ENCODE peak calls at places on chromosomes 5 and 9, in ten cellular contexts. X, N, Z, D, U, F, M, K, B and S are unnamed samples.

GRCh38 chr9:34993502-34994428 is 4.2 kb downstream of the DNAJB5 start:
- DNase-seq in X (no peak), N (peak; percentile 70), Z (peak; percentile 35), D (peak; percentile 81), U (no peak), F (no peak), M (peak; percentile 73), K (no peak), B (peak; percentile 76), S (peak; percentile 35)

GRCh38 chr5:143775258-143775657 is 36.7 kb upstream of the HMHB1 start:
- DNase-seq in X (no peak), N (no peak), Z (no peak), D (peak; percentile 87), U (no peak), F (no peak), M (peak; percentile 63), K (peak; percentile 43), B (no peak), S (no peak)

GRCh38 chr5:158640581-158640980 is 459.1 kb downstream of the EBF1 start:
- DNase-seq in X (no peak), N (no peak), Z (no peak), D (peak; percentile 85), U (no peak), F (no peak), M (peak; percentile 31), K (peak; percentile 50), B (no peak), S (no peak)

GRCh38 chr5:126865299-126865698 is 88.4 kb downstream of the LMNB1 start:
- DNase-seq in X (no peak), N (no peak), Z (no peak), D (peak; percentile 90), U (no peak), F (no peak), M (peak; percentile 62), K (no peak), B (no peak), S (no peak)

GRCh38 chr5:120396186-120396585 is 67.9 kb upstream of the PRR16 start:
- DNase-seq in X (no peak), N (no peak), Z (no peak), D (peak; percentile 90), U (no peak), F (no peak), M (peak; percentile 27), K (no peak), B (no peak), S (no peak)

GRCh38 chr5:152688561-152689274 is 283.6 kb upstream of the NMUR2 start:
- DNase-seq in X (no peak), N (no peak), Z (no peak), D (peak; percentile 95), U (no peak), F (no peak), M (peak; percentile 99), K (peak; percentile 51), B (peak; percentile 23), S (no peak)

GRCh38 chr5:133032852-133033742 is 6.7 kb upstream of the ZCCHC10 start:
- DNase-seq in X (no peak), N (no peak), Z (peak; percentile 41), D (no peak), U (no peak), F (no peak), M (peak; percentile 20), K (no peak), B (no peak), S (no peak)

GRCh38 chr5:41636605-41637004 is 126.2 kb upstream of the PLCXD3 start:
- DNase-seq in X (no peak), N (peak; percentile 20), Z (no peak), D (peak; percentile 36), U (no peak), F (peak; percentile 67), M (no peak), K (no peak), B (peak; percentile 35), S (no peak)

GRCh38 chr9:134928796-134929559 is 11.3 kb upstream of the FCN1 start:
- DNase-seq in X (no peak), N (no peak), Z (no peak), D (no peak), U (no peak), F (no peak), M (no peak), K (no peak), B (peak; percentile 45), S (no peak)

GRCh38 chr9:91943876-91944470 is 6.1 kb downstream of the ROR2 start:
- DNase-seq in X (no peak), N (no peak), Z (no peak), D (peak; percentile 72), U (no peak), F (no peak), M (no peak), K (no peak), B (no peak), S (no peak)
- H3K4me3 ChIP-seq in X (no peak overlapping the region), N (no peak overlapping the region), Z (no peak overlapping the region), D (no peak overlapping the region), U (no peak overlapping the region), F (no peak overlapping the region), M (no peak overlapping the region), K (no peak overlapping the region), B (no peak overlapping the region), S (no peak overlapping the region)

GRCh38 chr9:713046-713445 is 128.5 kb upstream of the DMRT1 start:
- DNase-seq in X (no peak), N (no peak), Z (no peak), D (no peak), U (no peak), F (no peak), M (no peak), K (no peak), B (no peak), S (no peak)

GRCh38 chr9:715743-716400 is 125.6 kb upstream of the DMRT1 start:
- DNase-seq in X (no peak), N (no peak), Z (no peak), D (peak; percentile 50), U (no peak), F (no peak), M (peak; percentile 65), K (no peak), B (no peak), S (no peak)

GRCh38 chr9:714675-715074 is 126.8 kb upstream of the DMRT1 start:
- DNase-seq in X (no peak), N (no peak), Z (no peak), D (peak; percentile 19), U (no peak), F (no peak), M (no peak), K (no peak), B (no peak), S (no peak)

GRCh38 chr9:717722-718121 is 123.8 kb upstream of the DMRT1 start:
- DNase-seq in X (no peak), N (no peak), Z (no peak), D (no peak), U (no peak), F (no peak), M (no peak), K (no peak), B (no peak), S (no peak)

GRCh38 chr9:715310-715709 is 126.2 kb upstream of the DMRT1 start:
- DNase-seq in X (no peak), N (no peak), Z (no peak), D (peak; percentile 19), U (no peak), F (no peak), M (peak; percentile 50), K (no peak), B (no peak), S (no peak)
- H3K4me3 ChIP-seq in X (no peak overlapping the region), N (no peak overlapping the region), Z (no peak overlapping the region), D (no peak overlapping the region), U (no peak overlapping the region), F (no peak overlapping the region), M (no peak overlapping the region), K (no peak overlapping the region), B (no peak overlapping the region), S (no peak overlapping the region)

DNA sequence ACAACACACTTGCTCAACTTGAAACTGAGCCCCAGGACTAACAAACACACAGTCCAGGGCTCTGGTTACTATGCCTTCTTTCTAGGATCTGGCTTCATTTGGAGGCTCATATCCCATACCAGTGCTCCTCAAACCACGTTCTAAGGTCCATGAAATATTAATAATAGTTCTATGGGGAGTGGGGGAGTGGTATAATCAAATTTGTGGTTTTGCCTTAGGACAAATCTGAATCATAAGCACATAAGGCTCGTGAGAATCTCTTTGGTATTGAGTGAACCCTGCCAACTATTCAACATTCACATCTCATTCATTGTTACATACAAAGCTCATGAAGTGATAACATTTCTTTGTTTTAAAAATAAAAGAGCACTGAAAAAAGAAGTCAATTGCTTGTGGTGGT is 55.1 kb downstream of the NFIB start:
- DNase-seq in X (no peak), N (no peak), Z (no peak), D (peak; percentile 68), U (no peak), F (no peak), M (peak; percentile 68), K (no peak), B (no peak), S (no peak)
- H3K4me3 ChIP-seq in X (no peak overlapping the region), N (no peak overlapping the region), Z (no peak overlapping the region), D (no peak overlapping the region), U (no peak overlapping the region), F (no peak overlapping the region), M (no peak overlapping the region), K (no peak overlapping the region), B (no peak overlapping the region), S (no peak overlapping the region)

GRCh38 chr5:78591227-78591626 is 57.3 kb downstream of the LHFPL2 start:
- DNase-seq in X (no peak), N (no peak), Z (no peak), D (peak; percentile 95), U (no peak), F (no peak), M (peak; percentile 89), K (peak; percentile 95), B (no peak), S (no peak)
- H3K4me3 ChIP-seq in X (no peak overlapping the region), N (no peak overlapping the region), Z (no peak overlapping the region), D (no peak overlapping the region), U (no peak overlapping the region), F (no peak overlapping the region), M (peak overlapping the region; percentile 4), K (peak overlapping the region; percentile 8), B (no peak overlapping the region), S (no peak overlapping the region)

GRCh38 chr5:71955718-71956117 is 151.6 kb upstream of the MAP1B start:
- DNase-seq in X (no peak), N (no peak), Z (no peak), D (peak; percentile 32), U (no peak), F (no peak), M (no peak), K (no peak), B (no peak), S (peak; percentile 39)
- H3K4me3 ChIP-seq in X (no peak overlapping the region), N (no peak overlapping the region), Z (no peak overlapping the region), D (no peak overlapping the region), U (no peak overlapping the region), F (no peak overlapping the region), M (no peak overlapping the region), K (no peak overlapping the region), B (no peak overlapping the region), S (no peak overlapping the region)